ENCODE peak calls at places on chromosomes 4 and X, in seven cellular contexts. O is SK-N-SH, D is HepG2, U is A549, E is GM12878, K is K562, B is H1. F is an unnamed sample.
A peak's percentile ranks its signal among the peaks of the same experiment; 100 is the strongest.

GRCh38 chr4:94927696-94928095 is 169.9 kb downstream of the BMPR1B start:
- DNase-seq in E (no peak), B (no peak), D (no peak), O (no peak), U (no peak), K (no peak), F (no peak)

GRCh38 chr4:41196633-41197332 is 17.6 kb downstream of the APBB2 start:
- DNase-seq in B (no peak), D (no peak), E (no peak), K (no peak), O (no peak), U (no peak), F (no peak)

GRCh38 chrX:72238183-72238582 is 644 bp downstream of the ERCC6L start:
- DNase-seq in D (no peak), O (no peak), U (no peak), E (no peak), K (no peak), B (no peak), F (no peak)

GRCh38 chr4:188127157-188127874 is 11.9 kb upstream of the TRIML1 start:
- DNase-seq in O (no peak), U (peak; percentile 44), D (no peak), K (no peak), B (no peak), E (no peak), F (peak; percentile 94)

GRCh38 chr4:161656525-161656924 is 507.3 kb downstream of the FSTL5 start:
- DNase-seq in U (no peak), O (no peak), B (no peak), D (no peak), K (no peak), E (no peak), F (no peak)

GRCh38 chr4:534576-535151 is 35.7 kb downstream of the PIGG start:
- DNase-seq in U (no peak), O (no peak), E (no peak), K (no peak), D (no peak), B (no peak), F (no peak)

GRCh38 chr4:3676196-3676595 is 90.0 kb upstream of the ADRA2C start:
- DNase-seq in U (no peak), O (no peak), D (no peak), B (no peak), E (no peak), K (no peak), F (no peak)

GRCh38 chr4:38832624-38833528 is 23.7 kb downstream of the TLR6 start:
- DNase-seq in O (no peak), K (no peak), D (no peak), U (no peak), B (no peak), E (no peak), F (no peak)

GRCh38 chrX:9163153-9163790 is 129.3 kb upstream of the FAM9B start:
- DNase-seq in U (no peak), E (no peak), B (no peak), K (no peak), D (no peak), O (no peak), F (peak; percentile 55)

GRCh38 chr4:185142563-185142910 is 529 bp upstream of the SLC25A4 start:
- DNase-seq in U (peak; percentile 20), O (no peak), B (no peak), D (peak; percentile 37), E (no peak), K (no peak), F (no peak)

GRCh38 chrX:104112326-104112951 is at the start of gene ZCCHC18:
- DNase-seq in D (peak; percentile 3), B (no peak), K (peak; percentile 22), U (peak; percentile 43), O (peak; percentile 88), E (no peak), F (peak; percentile 57)

GRCh38 chr4:71355045-71355444 is 16.2 kb downstream of the SLC4A4 start:
- DNase-seq in O (no peak), K (no peak), B (no peak), D (no peak), U (no peak), E (no peak), F (no peak)

GRCh38 chr4:7044415-7044930 is 1.3 kb downstream of the TADA2B start:
- DNase-seq in E (no peak), B (no peak), U (no peak), D (no peak), O (no peak), K (no peak), F (no peak)

GRCh38 chrX:53435997-53436396 is 1.8 kb upstream of the HSD17B10 start:
- DNase-seq in D (peak; percentile 52), E (peak; percentile 9), O (peak; percentile 84), K (peak; percentile 74), U (peak; percentile 70), B (no peak), F (peak; percentile 67)

GRCh38 chr4:148239406-148239805 is 202.8 kb downstream of the NR3C2 start:
- DNase-seq in O (no peak), U (no peak), E (no peak), D (no peak), B (no peak), K (no peak), F (no peak)

GRCh38 chr4:148238797-148239196 is 203.4 kb downstream of the NR3C2 start:
- DNase-seq in E (no peak), U (no peak), K (no peak), O (no peak), B (no peak), D (no peak), F (no peak)

GRCh38 chr4:148235809-148236208 is 206.4 kb downstream of the NR3C2 start:
- DNase-seq in U (no peak), E (no peak), K (no peak), D (no peak), O (no peak), B (no peak), F (no peak)

GRCh38 chr4:148240241-148240640 is 202.0 kb downstream of the NR3C2 start:
- DNase-seq in B (no peak), U (no peak), K (no peak), O (no peak), E (no peak), D (no peak), F (no peak)

DNA sequence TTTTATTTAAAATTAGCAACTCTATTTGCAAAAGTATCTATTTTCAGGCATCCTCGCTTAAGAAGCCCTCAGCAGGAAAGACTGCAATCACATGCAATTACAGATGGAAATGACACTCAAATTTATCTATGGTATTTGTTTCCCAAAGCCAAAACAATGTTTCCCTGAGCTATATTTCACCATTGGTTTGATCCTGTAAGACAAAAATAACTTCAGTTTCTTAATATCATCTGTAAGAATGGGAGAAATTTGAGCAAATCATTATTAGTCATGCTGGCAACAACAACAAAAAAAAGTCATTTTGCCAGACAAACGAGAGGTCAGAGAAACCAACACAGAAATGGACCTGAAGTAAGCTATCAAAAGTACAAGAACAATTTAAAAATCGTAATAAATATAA is 204.1 kb downstream of the NR3C2 start:
- DNase-seq in O (no peak), K (no peak), D (no peak), B (no peak), U (no peak), E (no peak), F (no peak)
- TF ChIP-seq RAD21 in O (no peak), K (no peak), D (no peak), B (no peak), U (no peak), E (no peak), F (no peak)

GRCh38 chr4:113384600-113384999 is 335.1 kb downstream of the ANK2 start:
- DNase-seq in B (no peak), E (no peak), D (no peak), K (no peak), O (no peak), U (no peak), F (peak; percentile 81)
- TF ChIP-seq USF2 in B (no peak), E (no peak), D (no peak), K (no peak), O (no peak), U (no peak), F (no peak)

DNA sequence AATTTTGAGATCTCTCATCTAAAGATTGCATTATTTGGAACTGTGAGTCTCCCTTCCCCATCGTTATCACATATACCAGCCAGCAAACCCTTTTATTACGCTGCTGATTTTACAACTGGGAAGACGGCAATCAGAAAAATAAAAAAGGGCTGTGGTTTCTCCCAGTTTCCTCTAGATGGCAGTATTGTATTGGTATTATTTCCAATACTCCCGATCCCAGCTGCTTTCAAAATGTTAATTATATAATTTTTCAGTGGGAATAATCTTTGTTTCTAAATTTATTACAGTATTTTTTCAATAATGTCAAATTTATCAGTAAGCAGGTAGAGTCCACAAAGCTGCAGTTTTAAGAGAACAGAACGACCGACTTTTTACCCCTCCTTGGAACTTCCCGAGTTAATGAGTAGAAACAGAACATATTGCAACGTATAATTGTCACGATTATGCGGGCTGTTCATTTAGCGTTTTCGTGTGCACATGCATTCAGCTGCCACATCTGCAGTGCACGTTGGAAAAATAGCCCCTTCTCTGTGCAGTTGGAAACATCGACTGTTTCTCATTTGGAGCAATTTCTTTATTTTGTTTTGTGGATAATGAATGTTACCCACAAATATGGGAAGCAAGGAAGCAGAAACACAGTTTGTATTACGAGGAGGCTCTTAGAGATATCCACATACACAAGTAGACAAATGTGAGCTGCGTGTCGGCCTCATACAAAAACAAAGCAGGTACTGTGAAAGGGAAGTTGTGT is 187.9 kb downstream of the STIM2 start:
- DNase-seq in U (peak; percentile 53), B (no peak), D (no peak), E (no peak), O (peak; percentile 46), K (peak; percentile 65), F (peak; percentile 27)
- TF ChIP-seq RAD21 in U (peak; percentile 76), B (peak; percentile 82), D (no peak), E (peak; percentile 72), O (peak; percentile 80), K (peak; percentile 77), F (peak; percentile 71)

DNA sequence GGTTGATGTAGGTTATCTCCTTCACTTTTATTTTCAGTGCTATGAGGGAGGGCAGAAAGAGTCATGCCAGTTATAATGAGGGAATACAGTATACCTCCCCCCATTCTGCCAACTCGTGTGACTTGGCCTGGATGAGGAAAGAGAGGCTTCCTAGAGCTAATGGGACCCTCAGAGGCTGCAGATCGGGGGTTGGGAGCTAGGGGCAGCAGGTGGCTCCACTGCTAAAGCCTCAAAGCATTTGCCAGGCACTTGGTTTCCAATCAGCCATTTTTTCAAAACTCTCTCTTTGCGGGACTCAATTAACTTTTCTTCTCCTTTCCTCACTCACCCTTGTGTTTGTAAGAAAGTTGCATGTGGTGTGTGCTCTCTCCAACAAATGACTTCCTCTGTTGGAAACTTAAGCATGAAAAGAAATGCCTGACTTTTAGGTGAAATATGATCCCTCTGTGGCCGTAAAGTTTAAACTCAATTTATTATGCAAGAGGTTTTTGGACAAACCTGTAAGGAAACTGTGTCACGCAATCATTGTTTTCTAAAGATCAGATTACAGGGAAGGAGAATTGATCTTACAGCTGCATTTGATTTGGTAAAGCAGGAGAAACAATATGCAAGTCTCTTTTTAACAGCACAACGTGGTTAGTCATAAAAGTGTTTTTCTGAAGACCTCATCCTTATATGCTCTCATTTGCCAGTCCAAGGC is 7.0 kb downstream of the SFRP2 start:
- DNase-seq in D (no peak), E (no peak), K (no peak), B (no peak), O (no peak), U (no peak), F (peak; percentile 16)
- TF ChIP-seq USF2 in D (no peak), E (no peak), K (no peak), B (no peak), O (no peak), U (no peak), F (no peak)

F was measured in IMR-90.